ENCODE peak calls at places on chromosome 11, in eight cellular contexts. Y is pancreas, U is brain microvascular endothelial cell, W is neural progenitor cell, S is BE2C, V is adrenal gland, M is heart right ventricle, Q is sigmoid colon. P is an unnamed sample. For H3K36me3, the result is how much of the 10 kb centered on the place peaks cover.

GRCh38 chr11:108278954-108279353 is 56.1 kb downstream of the ATM start:
- DNase-seq in S (no peak), Y (no peak), Q (no peak), U (no peak), V (no peak), M (no peak), W (no peak), P (no peak)

GRCh38 chr11:100676901-100677300 is 10.2 kb upstream of the ARHGAP42 start:
- DNase-seq in S (no peak), V (no peak), Q (no peak), U (peak), W (no peak), Y (no peak), M (no peak), P (no peak)

GRCh38 chr11:102171101-102171500 is 60.9 kb downstream of the YAP1 start:
- DNase-seq in W (no peak), U (no peak), Q (no peak), Y (no peak), V (no peak), S (no peak), M (no peak), P (no peak)

GRCh38 chr11:15107730-15108515 is 6.8 kb upstream of the INSC start:
- DNase-seq in M (no peak), U (no peak), Y (no peak), V (no peak), W (no peak), S (no peak), Q (no peak), P (no peak)

GRCh38 chr11:83122050-83122449 is 34.9 kb upstream of the PCF11 start:
- DNase-seq in W (no peak), Y (no peak), V (no peak), M (no peak), U (no peak), S (no peak), Q (no peak), P (no peak)

GRCh38 chr11:134062255-134063030 is 6.4 kb upstream of the JAM3 start:
- DNase-seq in Q (no peak), V (no peak), W (no peak), U (no peak), S (no peak), M (no peak), Y (no peak), P (no peak)

GRCh38 chr11:85627332-85627997 is at the start of gene DLG2:
- DNase-seq in W (peak), V (peak), U (peak), M (peak), Y (peak), S (no peak), Q (no peak), P (no peak)

GRCh38 chr11:126646701-126647209 is 291.3 kb downstream of the ST3GAL4 start:
- DNase-seq in W (no peak), S (no peak), V (no peak), M (no peak), Y (no peak), U (no peak), Q (no peak), P (no peak)

GRCh38 chr11:2481253-2481652 is 36.4 kb downstream of the KCNQ1 start:
- DNase-seq in Q (no peak), Y (no peak), V (peak), W (no peak), M (no peak), U (no peak), S (no peak), P (no peak)

GRCh38 chr11:32884770-32885384 is 7.7 kb upstream of the QSER1 start:
- DNase-seq in U (peak), M (no peak), S (no peak), W (no peak), Y (no peak), Q (no peak), V (no peak), P (no peak)

GRCh38 chr11:13256216-13256615 is 21.4 kb upstream of the BMAL1 start:
- DNase-seq in U (no peak), Q (no peak), W (no peak), M (no peak), S (no peak), Y (no peak), V (no peak), P (no peak)

GRCh38 chr11:117970400-117971024 is 15.7 kb upstream of the IL10RA start:
- DNase-seq in Q (no peak), V (no peak), Y (no peak), M (no peak), W (no peak), S (no peak), U (peak), P (no peak)

GRCh38 chr11:129313588-129314288 is 61.9 kb upstream of the BARX2 start:
- DNase-seq in Y (no peak), V (no peak), S (no peak), Q (no peak), U (no peak), M (no peak), W (no peak), P (no peak)

GRCh38 chr11:82047200-82047599 is 686.5 kb downstream of the FAM181B start:
- DNase-seq in V (no peak), M (no peak), W (no peak), Y (no peak), S (no peak), Q (no peak), U (no peak), P (no peak)

GRCh38 chr11:116275634-116276033 is 497.2 kb downstream of the BUD13 start:
- DNase-seq in S (peak), W (no peak), M (no peak), U (no peak), Q (no peak), V (peak), Y (no peak), P (no peak)

GRCh38 chr11:64263021-64263946 is 12.0 kb downstream of the PLCB3 start:
- DNase-seq in Q (no peak), U (peak), S (no peak), V (no peak), W (peak), M (no peak), Y (no peak), P (no peak)

GRCh38 chr11:64264371-64264852 is 13.1 kb downstream of the PLCB3 start:
- DNase-seq in Q (no peak), M (no peak), S (peak), W (no peak), Y (no peak), V (no peak), U (no peak), P (no peak)

GRCh38 chr11:64263947-64264317 is 12.6 kb downstream of the PLCB3 start:
- DNase-seq in Y (no peak), W (no peak), U (no peak), V (no peak), S (no peak), Q (no peak), M (no peak), P (no peak)

GRCh38 chr11:64261556-64262080 is 10.3 kb downstream of the PLCB3 start:
- DNase-seq in Q (no peak), V (peak), Y (no peak), S (no peak), U (no peak), W (no peak), M (no peak), P (no peak)

GRCh38 chr11:64262271-64263002 is 11.1 kb downstream of the PLCB3 start:
- DNase-seq in U (no peak), M (no peak), Y (no peak), V (no peak), Q (no peak), S (no peak), W (no peak), P (peak)
- H3K36me3 ChIP-seq in U (half or more), M (half or more), Y (under half), V (half or more), Q (half or more), S (under half), W (under half), P (half or more)

DNA sequence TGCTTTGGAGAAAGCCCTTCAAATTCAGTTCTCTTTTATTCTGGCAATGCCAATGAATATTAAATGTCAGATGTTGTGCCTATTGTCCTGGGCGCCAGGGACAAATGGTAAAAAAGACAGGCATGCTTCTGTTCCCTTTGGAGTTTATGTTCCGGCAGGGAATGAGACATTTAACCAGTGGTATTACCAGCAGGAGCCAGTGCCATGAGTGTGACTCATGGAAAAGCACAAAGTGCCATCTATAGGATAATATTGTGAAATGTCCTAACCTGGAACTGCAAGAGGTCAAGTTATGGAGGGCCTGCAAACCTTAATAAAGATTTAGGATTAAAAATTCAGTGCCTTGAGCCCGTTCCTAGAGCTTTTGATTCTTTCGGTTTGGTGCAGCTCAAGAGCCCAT is 39.5 kb downstream of the REXO2 start:
- DNase-seq in V (no peak), Q (no peak), M (no peak), Y (no peak), W (no peak), S (no peak), U (no peak), P (no peak)
- TF ChIP-seq CTCF in V (no peak), Q (no peak), M (no peak), Y (no peak), W (no peak), S (peak), U (no peak), P (no peak)

GRCh38 chr11:67274768-67275605 is 8.7 kb downstream of the GRK2 start:
- DNase-seq in V (peak), W (no peak), U (no peak), M (peak), Y (peak), S (peak), Q (peak), P (peak)
- H3K36me3 ChIP-seq in V (under half), W (under half), U (under half), M (under half), Y (under half), S (under half), Q (under half), P (under half)

DNA sequence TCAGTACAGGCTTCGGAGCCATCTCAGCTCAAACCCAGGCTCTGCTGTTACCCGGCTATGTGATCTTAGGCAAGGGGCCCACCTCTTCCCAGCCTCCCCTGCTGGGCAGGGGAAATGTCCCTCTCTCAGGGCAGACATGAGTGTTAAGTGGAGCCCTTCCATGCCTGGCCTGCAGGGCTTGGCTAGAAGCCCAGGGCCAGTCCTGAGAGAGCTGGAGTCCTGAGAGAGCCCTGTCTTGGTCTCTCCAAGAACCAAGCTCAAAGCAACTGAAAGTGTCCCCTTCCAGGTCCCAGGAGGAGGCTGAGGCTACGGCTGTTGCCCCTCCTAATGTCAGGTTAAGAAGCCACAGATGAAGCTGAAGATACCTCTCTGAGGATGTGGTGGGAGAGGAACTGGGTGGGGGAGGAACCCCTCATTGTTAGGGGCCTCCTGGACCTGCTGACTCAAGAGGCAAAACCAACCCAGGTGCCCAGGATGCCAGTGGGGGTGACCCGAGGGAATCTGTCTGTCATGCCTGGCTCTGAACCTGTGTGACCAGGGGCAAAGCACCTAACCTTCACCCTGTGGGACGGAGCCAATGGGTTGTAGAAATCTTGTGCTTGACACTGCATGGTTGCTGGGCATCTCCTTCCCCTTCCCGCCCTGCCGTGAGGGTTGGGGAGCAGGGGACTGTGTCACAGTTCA is 4.2 kb downstream of the ZP1 start:
- DNase-seq in M (peak), S (no peak), U (peak), W (no peak), Y (no peak), Q (peak), V (peak), P (peak)
- TF ChIP-seq CTCF in M (no peak), S (no peak), U (peak), W (no peak), Y (no peak), Q (no peak), V (no peak), P (no peak)

GRCh38 chr11:63763506-63764200 is 4.9 kb downstream of the ZFTA start:
- DNase-seq in V (peak), M (peak), W (peak), S (no peak), Y (no peak), Q (peak), U (no peak), P (peak)

GRCh38 chr11:63762662-63763505 is 5.7 kb downstream of the ZFTA start:
- DNase-seq in V (peak), M (peak), Y (peak), S (peak), W (peak), U (no peak), Q (peak), P (peak)

GRCh38 chr11:63761173-63761572 is 7.4 kb downstream of the ZFTA start:
- DNase-seq in W (peak), V (no peak), Q (no peak), Y (no peak), M (no peak), U (no peak), S (no peak), P (no peak)

GRCh38 chr11:63761870-63762661 is 6.5 kb downstream of the ZFTA start:
- DNase-seq in M (peak), S (no peak), U (no peak), W (peak), V (peak), Q (peak), Y (peak), P (peak)

GRCh38 chr11:63760487-63761079 is 8.0 kb downstream of the ZFTA start:
- DNase-seq in Q (no peak), V (no peak), S (no peak), U (no peak), W (peak), Y (no peak), M (no peak), P (no peak)
- H3K36me3 ChIP-seq in Q (under half), V (under half), S (under half), U (under half), W (under half), Y (under half), M (under half), P (half or more)

DNA sequence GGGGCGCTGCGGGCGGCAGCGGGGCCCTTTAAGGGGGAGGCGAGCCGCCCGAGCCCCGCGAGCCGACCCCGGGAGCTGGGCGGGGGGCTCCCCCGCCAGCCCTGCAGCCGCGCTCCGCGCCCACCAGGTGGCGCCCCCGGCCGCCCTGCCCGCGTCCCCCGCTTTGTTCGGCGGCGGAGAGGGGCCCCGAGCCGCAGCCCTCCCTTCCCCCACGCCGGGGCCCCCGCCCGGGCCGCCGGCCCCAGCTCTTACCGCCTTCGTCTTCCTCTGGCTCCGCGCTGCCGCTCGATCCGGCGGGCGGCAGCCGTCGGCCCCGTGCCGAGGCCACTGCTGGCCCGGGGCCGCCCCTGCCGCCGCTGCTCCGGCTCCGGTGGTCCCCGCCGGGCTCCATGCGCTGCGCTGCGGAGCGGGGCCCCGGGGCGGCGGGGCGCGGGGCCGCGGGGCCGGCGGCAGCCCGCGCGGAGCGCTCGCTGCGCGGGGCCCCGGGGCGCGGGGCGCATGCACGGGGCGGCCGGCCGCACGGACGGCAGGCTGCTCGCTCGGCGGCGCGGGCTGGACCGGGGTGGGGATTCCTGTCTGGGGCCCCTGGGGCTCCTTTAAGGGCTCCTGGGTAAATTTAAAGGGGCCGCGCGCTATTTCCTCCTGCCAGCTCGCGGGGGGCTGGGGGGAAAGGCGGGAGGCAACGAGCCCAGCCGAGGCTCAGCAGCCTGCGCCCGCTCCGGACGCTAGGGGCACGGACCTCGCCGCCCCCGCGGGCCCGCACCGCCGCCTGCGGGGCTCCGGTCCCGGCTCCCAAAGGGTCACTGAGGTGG is at the start of gene ZFTA:
- DNase-seq in U (peak), W (peak), V (peak), Q (peak), M (peak), Y (peak), S (peak), P (peak)
- TF ChIP-seq CTCF in U (peak), W (peak), V (peak), Q (no peak), M (peak), Y (peak), S (peak), P (peak)

P was measured in psoas muscle.